ENCODE peak calls at places on chromosomes 12 and 14, in five cellular contexts. One of them, this sample, is unnamed.
A peak's percentile ranks its signal among the peaks of the same experiment; 100 is the strongest.

GRCh38 chr12:46478123-46478522 is 105.5 kb upstream of the SLC38A2 start:
- DNase-seq in GM12878: no peak
- DNase-seq in IMR-90: no peak
- DNase-seq in spleen: no peak
- DNase-seq in psoas muscle: no peak
- DNase-seq in this sample: no peak

GRCh38 chr14:96027356-96028335 is 11.5 kb upstream of the C14orf132 start:
- DNase-seq in GM12878: no peak
- DNase-seq in IMR-90: no peak
- DNase-seq in spleen: no peak
- DNase-seq in psoas muscle: no peak
- DNase-seq in this sample: no peak

GRCh38 chr12:32875990-32876389 is 20.6 kb downstream of the PKP2 start:
- DNase-seq in GM12878: no peak
- DNase-seq in IMR-90: no peak
- DNase-seq in spleen: no peak
- DNase-seq in psoas muscle: no peak
- DNase-seq in this sample: no peak

GRCh38 chr12:41521872-41522379 is 333.8 kb downstream of the PDZRN4 start:
- DNase-seq in GM12878: peak; percentile 3
- DNase-seq in IMR-90: peak; percentile 87
- DNase-seq in spleen: no peak
- DNase-seq in psoas muscle: no peak
- DNase-seq in this sample: no peak

GRCh38 chr14:104388631-104389325 is 190.8 kb upstream of the C14orf180 start:
- DNase-seq in GM12878: no peak
- DNase-seq in IMR-90: no peak
- DNase-seq in spleen: peak; percentile 71
- DNase-seq in psoas muscle: no peak
- DNase-seq in this sample: peak; percentile 56

GRCh38 chr12:53722450-53723041 is 4.7 kb downstream of the CALCOCO1 start:
- DNase-seq in GM12878: peak; percentile 27
- DNase-seq in IMR-90: peak; percentile 82
- DNase-seq in spleen: no peak
- DNase-seq in psoas muscle: no peak
- DNase-seq in this sample: no peak

GRCh38 chr14:86722612-86723253 is 1192.8 kb downstream of the FLRT2 start:
- DNase-seq in GM12878: no peak
- DNase-seq in IMR-90: no peak
- DNase-seq in spleen: no peak
- DNase-seq in psoas muscle: no peak
- DNase-seq in this sample: no peak

GRCh38 chr14:77878783-77879182 is 78.9 kb downstream of the ADCK1 start:
- DNase-seq in GM12878: no peak
- DNase-seq in IMR-90: no peak
- DNase-seq in spleen: no peak
- DNase-seq in psoas muscle: no peak
- DNase-seq in this sample: no peak

GRCh38 chr12:130815028-130815741 is 23.9 kb downstream of the STX2 start:
- DNase-seq in GM12878: no peak
- DNase-seq in IMR-90: no peak
- DNase-seq in spleen: no peak
- DNase-seq in psoas muscle: no peak
- DNase-seq in this sample: no peak

GRCh38 chr12:45434094-45434493 is 218.2 kb downstream of the ANO6 start:
- DNase-seq in GM12878: no peak
- DNase-seq in IMR-90: no peak
- DNase-seq in spleen: no peak
- DNase-seq in psoas muscle: no peak
- DNase-seq in this sample: no peak

GRCh38 chr14:64997108-64997794 is 10.6 kb downstream of the FNTB start:
- DNase-seq in GM12878: no peak
- DNase-seq in IMR-90: no peak
- DNase-seq in spleen: no peak
- DNase-seq in psoas muscle: no peak
- DNase-seq in this sample: no peak

GRCh38 chr14:21978184-21978998 is 304.8 kb upstream of the OR4E1 start:
- DNase-seq in GM12878: no peak
- DNase-seq in IMR-90: peak; percentile 15
- DNase-seq in spleen: peak; percentile 75
- DNase-seq in psoas muscle: peak; percentile 19
- DNase-seq in this sample: no peak

GRCh38 chr12:130333341-130333740 is 4.3 kb upstream of the PIWIL1 start:
- DNase-seq in GM12878: no peak
- DNase-seq in IMR-90: no peak
- DNase-seq in spleen: no peak
- DNase-seq in psoas muscle: no peak
- DNase-seq in this sample: no peak

GRCh38 chr14:100893228-100893601 is 10.3 kb downstream of the RTL1 start:
- DNase-seq in GM12878: no peak
- DNase-seq in IMR-90: no peak
- DNase-seq in spleen: peak; percentile 27
- DNase-seq in psoas muscle: no peak
- DNase-seq in this sample: peak; percentile 16

GRCh38 chr12:68368332-68368731 is 36.2 kb upstream of the MDM1 start:
- DNase-seq in GM12878: no peak
- DNase-seq in IMR-90: no peak
- DNase-seq in spleen: no peak
- DNase-seq in psoas muscle: no peak
- DNase-seq in this sample: no peak

GRCh38 chr12:124567035-124567672 is at the start of gene NCOR2:
- DNase-seq in GM12878: no peak
- DNase-seq in IMR-90: no peak
- DNase-seq in spleen: peak; percentile 92
- DNase-seq in psoas muscle: peak; percentile 51
- DNase-seq in this sample: peak; percentile 81

GRCh38 chr12:4288296-4289019 is 14.9 kb downstream of the CCND2 start:
- DNase-seq in GM12878: no peak
- DNase-seq in IMR-90: no peak
- DNase-seq in spleen: no peak
- DNase-seq in psoas muscle: no peak
- DNase-seq in this sample: no peak

GRCh38 chr14:92690171-92691011 is 58.0 kb downstream of the LGMN start:
- DNase-seq in GM12878: no peak
- DNase-seq in IMR-90: peak; percentile 59
- DNase-seq in spleen: peak; percentile 73
- DNase-seq in psoas muscle: no peak
- DNase-seq in this sample: peak; percentile 79

GRCh38 chr14:77088219-77088618 is 9.8 kb upstream of the CIPC start:
- DNase-seq in GM12878: no peak
- DNase-seq in IMR-90: no peak
- DNase-seq in spleen: no peak
- DNase-seq in psoas muscle: no peak
- DNase-seq in this sample: no peak

GRCh38 chr12:51848843-51849735 is 571 bp upstream of the FIGNL2 start:
- DNase-seq in GM12878: no peak
- DNase-seq in IMR-90: no peak
- DNase-seq in spleen: no peak
- DNase-seq in psoas muscle: peak; percentile 29
- DNase-seq in this sample: peak; percentile 85

GRCh38 chr12:104886418-104887401 is 71.4 kb downstream of the SLC41A2 start:
- DNase-seq in GM12878: no peak
- DNase-seq in IMR-90: peak; percentile 90
- DNase-seq in spleen: no peak
- DNase-seq in psoas muscle: no peak
- DNase-seq in this sample: no peak

GRCh38 chr14:38951451-38951850 is 151.6 kb downstream of the SEC23A start:
- DNase-seq in GM12878: no peak
- DNase-seq in IMR-90: peak; percentile 38
- DNase-seq in spleen: no peak
- DNase-seq in psoas muscle: no peak
- DNase-seq in this sample: no peak

GRCh38 chr12:106123551-106123991 is 15.2 kb downstream of the NUAK1 start:
- DNase-seq in GM12878: no peak
- DNase-seq in IMR-90: no peak
- DNase-seq in spleen: no peak
- DNase-seq in psoas muscle: peak; percentile 81
- DNase-seq in this sample: peak; percentile 89

GRCh38 chr14:26525057-26525456 is 72.8 kb downstream of the NOVA1 start:
- DNase-seq in GM12878: no peak
- DNase-seq in IMR-90: no peak
- DNase-seq in spleen: no peak
- DNase-seq in psoas muscle: no peak
- DNase-seq in this sample: no peak

GRCh38 chr12:11823043-11823442 is 173.6 kb downstream of the ETV6 start:
- DNase-seq in GM12878: no peak
- DNase-seq in IMR-90: peak; percentile 84
- DNase-seq in spleen: no peak
- DNase-seq in psoas muscle: no peak
- DNase-seq in this sample: no peak

GRCh38 chr14:69527635-69528034 is 43.1 kb downstream of the PLEKHD1 start:
- DNase-seq in GM12878: no peak
- DNase-seq in IMR-90: no peak
- DNase-seq in spleen: no peak
- DNase-seq in psoas muscle: no peak
- DNase-seq in this sample: no peak

GRCh38 chr14:99958380-99958779 is 106.8 kb upstream of the EVL start:
- DNase-seq in GM12878: no peak
- DNase-seq in IMR-90: no peak
- DNase-seq in spleen: no peak
- DNase-seq in psoas muscle: no peak
- DNase-seq in this sample: no peak

GRCh38 chr12:103244596-103244995 is 251.2 kb downstream of the C12orf42 start:
- DNase-seq in GM12878: no peak
- DNase-seq in IMR-90: no peak
- DNase-seq in spleen: no peak
- DNase-seq in psoas muscle: no peak
- DNase-seq in this sample: no peak
- H3K4me1 ChIP-seq in GM12878: no peaks in the 10 kb centered on the region
- H3K4me1 ChIP-seq in IMR-90: no peaks in the 10 kb centered on the region
- H3K4me1 ChIP-seq in spleen: no peaks in the 10 kb centered on the region
- H3K4me1 ChIP-seq in psoas muscle: no peaks in the 10 kb centered on the region
- H3K4me1 ChIP-seq in this sample: no peaks in the 10 kb centered on the region

GRCh38 chr12:126704609-126705008 is 1562.4 kb upstream of the TMEM132C start:
- DNase-seq in GM12878: no peak
- DNase-seq in IMR-90: no peak
- DNase-seq in spleen: no peak
- DNase-seq in psoas muscle: no peak
- DNase-seq in this sample: no peak

GRCh38 chr12:126700115-126700514 is 1566.9 kb upstream of the TMEM132C start:
- DNase-seq in GM12878: no peak
- DNase-seq in IMR-90: no peak
- DNase-seq in spleen: no peak
- DNase-seq in psoas muscle: no peak
- DNase-seq in this sample: no peak
- TF ChIP-seq CTCF in GM12878: no peak
- TF ChIP-seq CTCF in IMR-90: no peak
- TF ChIP-seq CTCF in spleen: no peak
- TF ChIP-seq CTCF in psoas muscle: no peak
- TF ChIP-seq CTCF in this sample: no peak

GRCh38 chr14:59358774-59359173 is 106.4 kb downstream of the GPR135 start:
- DNase-seq in GM12878: no peak
- DNase-seq in IMR-90: no peak
- DNase-seq in spleen: no peak
- DNase-seq in psoas muscle: no peak
- DNase-seq in this sample: no peak

GRCh38 chr14:59355101-59355500 is 110.1 kb downstream of the GPR135 start:
- DNase-seq in GM12878: no peak
- DNase-seq in IMR-90: no peak
- DNase-seq in spleen: no peak
- DNase-seq in psoas muscle: no peak
- DNase-seq in this sample: no peak

GRCh38 chr14:59358105-59358504 is 107.1 kb downstream of the GPR135 start:
- DNase-seq in GM12878: no peak
- DNase-seq in IMR-90: peak; percentile 67
- DNase-seq in spleen: no peak
- DNase-seq in psoas muscle: peak; percentile 38
- DNase-seq in this sample: no peak

GRCh38 chr14:59356298-59356697 is 108.9 kb downstream of the GPR135 start:
- DNase-seq in GM12878: no peak
- DNase-seq in IMR-90: no peak
- DNase-seq in spleen: no peak
- DNase-seq in psoas muscle: no peak
- DNase-seq in this sample: no peak

GRCh38 chr14:59356783-59357182 is 108.4 kb downstream of the GPR135 start:
- DNase-seq in GM12878: peak; percentile 57
- DNase-seq in IMR-90: no peak
- DNase-seq in spleen: no peak
- DNase-seq in psoas muscle: no peak
- DNase-seq in this sample: no peak
- H3K4me1 ChIP-seq in GM12878: peaks cover 50% of the 10 kb centered on the region
- H3K4me1 ChIP-seq in IMR-90: peaks cover 13% of the 10 kb centered on the region
- H3K4me1 ChIP-seq in spleen: peaks cover 39% of the 10 kb centered on the region
- H3K4me1 ChIP-seq in psoas muscle: peaks cover 38% of the 10 kb centered on the region
- H3K4me1 ChIP-seq in this sample: no peaks in the 10 kb centered on the region

GRCh38 chr12:102539651-102540553 is 59.5 kb upstream of the IGF1 start:
- DNase-seq in GM12878: no peak
- DNase-seq in IMR-90: peak; percentile 81
- DNase-seq in spleen: no peak
- DNase-seq in psoas muscle: no peak
- DNase-seq in this sample: no peak
- TF ChIP-seq CTCF in GM12878: no peak
- TF ChIP-seq CTCF in IMR-90: no peak
- TF ChIP-seq CTCF in spleen: no peak
- TF ChIP-seq CTCF in psoas muscle: no peak
- TF ChIP-seq CTCF in this sample: no peak

GRCh38 chr12:49748800-49749199 is 7.4 kb downstream of the TMBIM6 start:
- DNase-seq in GM12878: no peak
- DNase-seq in IMR-90: no peak
- DNase-seq in spleen: no peak
- DNase-seq in psoas muscle: no peak
- DNase-seq in this sample: no peak
- H3K4me1 ChIP-seq in GM12878: peaks cover 41% of the 10 kb centered on the region
- H3K4me1 ChIP-seq in IMR-90: peaks cover 14% of the 10 kb centered on the region
- H3K4me1 ChIP-seq in spleen: peaks cover 100% of the 10 kb centered on the region
- H3K4me1 ChIP-seq in psoas muscle: peaks cover 84% of the 10 kb centered on the region
- H3K4me1 ChIP-seq in this sample: peaks cover 41% of the 10 kb centered on the region

GRCh38 chr14:54207991-54208520 is 188.8 kb upstream of the CDKN3 start:
- DNase-seq in GM12878: no peak
- DNase-seq in IMR-90: no peak
- DNase-seq in spleen: no peak
- DNase-seq in psoas muscle: no peak
- DNase-seq in this sample: no peak
- TF ChIP-seq CTCF in GM12878: no peak
- TF ChIP-seq CTCF in IMR-90: no peak
- TF ChIP-seq CTCF in spleen: no peak
- TF ChIP-seq CTCF in psoas muscle: no peak
- TF ChIP-seq CTCF in this sample: no peak

This sample was measured in kidney.